ENCODE peak calls at places on chromosome 21, in ten cellular contexts. One of them, this sample, is unnamed.

GRCh38 chr21:45494135-45494850 is 47.9 kb downstream of the SLC19A1 start:
- DNase-seq in activated CD4-positive, alpha-beta T cell treated with anti-CD3 and anti-CD28 coated beads for 4 hours: no peak
- DNase-seq in stimulated activated CD8-positive, alpha-beta memory T cell treated with anti-CD3 and anti-CD28 coated beads, Interleukin-4, amount 100 ng/mL, for 4 hours: no peak
- DNase-seq in progenitor cell of endocrine pancreas: no peak
- DNase-seq in fibroblast of lung: no peak
- DNase-seq in GM03348: no peak
- DNase-seq in H9: no peak
- DNase-seq in DMS 273 treated with DMSO at 0.1 percent for 48 hours: no peak
- DNase-seq in activated CD8-positive, alpha-beta memory T cell treated with anti-CD3 and anti-CD28 coated beads for 24 hours: no peak
- DNase-seq in ACHN: no peak
- DNase-seq in this sample: no peak

GRCh38 chr21:17745086-17745485 is 74.1 kb downstream of the C21orf91 start:
- DNase-seq in progenitor cell of endocrine pancreas: no peak
- DNase-seq in fibroblast of lung: no peak
- DNase-seq in GM03348: no peak
- DNase-seq in stimulated activated CD8-positive, alpha-beta memory T cell treated with anti-CD3 and anti-CD28 coated beads, Interleukin-4, amount 100 ng/mL, for 4 hours: no peak
- DNase-seq in ACHN: no peak
- DNase-seq in H9: no peak
- DNase-seq in activated CD8-positive, alpha-beta memory T cell treated with anti-CD3 and anti-CD28 coated beads for 24 hours: no peak
- DNase-seq in activated CD4-positive, alpha-beta T cell treated with anti-CD3 and anti-CD28 coated beads for 4 hours: no peak
- DNase-seq in DMS 273 treated with DMSO at 0.1 percent for 48 hours: no peak
- DNase-seq in this sample: no peak

GRCh38 chr21:42939581-42940413 is 14.4 kb upstream of the ERVH48-1 start:
- DNase-seq in progenitor cell of endocrine pancreas: no peak
- DNase-seq in DMS 273 treated with DMSO at 0.1 percent for 48 hours: peak; percentile 40
- DNase-seq in ACHN: peak; percentile 93
- DNase-seq in GM03348: peak; percentile 93
- DNase-seq in H9: no peak
- DNase-seq in activated CD4-positive, alpha-beta T cell treated with anti-CD3 and anti-CD28 coated beads for 4 hours: no peak
- DNase-seq in activated CD8-positive, alpha-beta memory T cell treated with anti-CD3 and anti-CD28 coated beads for 24 hours: no peak
- DNase-seq in fibroblast of lung: peak; percentile 99
- DNase-seq in stimulated activated CD8-positive, alpha-beta memory T cell treated with anti-CD3 and anti-CD28 coated beads, Interleukin-4, amount 100 ng/mL, for 4 hours: no peak
- DNase-seq in this sample: peak; percentile 88

GRCh38 chr21:43797415-43797814 is 8.0 kb downstream of the RRP1 start:
- DNase-seq in GM03348: no peak
- DNase-seq in activated CD4-positive, alpha-beta T cell treated with anti-CD3 and anti-CD28 coated beads for 4 hours: no peak
- DNase-seq in H9: no peak
- DNase-seq in activated CD8-positive, alpha-beta memory T cell treated with anti-CD3 and anti-CD28 coated beads for 24 hours: no peak
- DNase-seq in ACHN: no peak
- DNase-seq in fibroblast of lung: no peak
- DNase-seq in DMS 273 treated with DMSO at 0.1 percent for 48 hours: no peak
- DNase-seq in progenitor cell of endocrine pancreas: no peak
- DNase-seq in stimulated activated CD8-positive, alpha-beta memory T cell treated with anti-CD3 and anti-CD28 coated beads, Interleukin-4, amount 100 ng/mL, for 4 hours: no peak
- DNase-seq in this sample: no peak

GRCh38 chr21:16797530-16797929 is 715.3 kb upstream of the CXADR start:
- DNase-seq in stimulated activated CD8-positive, alpha-beta memory T cell treated with anti-CD3 and anti-CD28 coated beads, Interleukin-4, amount 100 ng/mL, for 4 hours: no peak
- DNase-seq in DMS 273 treated with DMSO at 0.1 percent for 48 hours: no peak
- DNase-seq in activated CD4-positive, alpha-beta T cell treated with anti-CD3 and anti-CD28 coated beads for 4 hours: no peak
- DNase-seq in H9: no peak
- DNase-seq in progenitor cell of endocrine pancreas: no peak
- DNase-seq in GM03348: no peak
- DNase-seq in activated CD8-positive, alpha-beta memory T cell treated with anti-CD3 and anti-CD28 coated beads for 24 hours: no peak
- DNase-seq in fibroblast of lung: no peak
- DNase-seq in ACHN: no peak
- DNase-seq in this sample: no peak

GRCh38 chr21:28936036-28936435 is 56.6 kb downstream of the LTN1 start:
- DNase-seq in stimulated activated CD8-positive, alpha-beta memory T cell treated with anti-CD3 and anti-CD28 coated beads, Interleukin-4, amount 100 ng/mL, for 4 hours: no peak
- DNase-seq in DMS 273 treated with DMSO at 0.1 percent for 48 hours: no peak
- DNase-seq in ACHN: no peak
- DNase-seq in fibroblast of lung: no peak
- DNase-seq in activated CD8-positive, alpha-beta memory T cell treated with anti-CD3 and anti-CD28 coated beads for 24 hours: no peak
- DNase-seq in progenitor cell of endocrine pancreas: no peak
- DNase-seq in activated CD4-positive, alpha-beta T cell treated with anti-CD3 and anti-CD28 coated beads for 4 hours: no peak
- DNase-seq in GM03348: no peak
- DNase-seq in H9: no peak
- DNase-seq in this sample: no peak

GRCh38 chr21:44354775-44355771 is 1.7 kb downstream of the TRPM2 start:
- DNase-seq in H9: no peak
- DNase-seq in GM03348: no peak
- DNase-seq in progenitor cell of endocrine pancreas: no peak
- DNase-seq in activated CD8-positive, alpha-beta memory T cell treated with anti-CD3 and anti-CD28 coated beads for 24 hours: no peak
- DNase-seq in DMS 273 treated with DMSO at 0.1 percent for 48 hours: no peak
- DNase-seq in fibroblast of lung: no peak
- DNase-seq in stimulated activated CD8-positive, alpha-beta memory T cell treated with anti-CD3 and anti-CD28 coated beads, Interleukin-4, amount 100 ng/mL, for 4 hours: no peak
- DNase-seq in activated CD4-positive, alpha-beta T cell treated with anti-CD3 and anti-CD28 coated beads for 4 hours: no peak
- DNase-seq in ACHN: no peak
- DNase-seq in this sample: no peak

GRCh38 chr21:28473530-28474225 is 519.0 kb downstream of the LTN1 start:
- DNase-seq in DMS 273 treated with DMSO at 0.1 percent for 48 hours: no peak
- DNase-seq in H9: no peak
- DNase-seq in progenitor cell of endocrine pancreas: no peak
- DNase-seq in activated CD4-positive, alpha-beta T cell treated with anti-CD3 and anti-CD28 coated beads for 4 hours: no peak
- DNase-seq in activated CD8-positive, alpha-beta memory T cell treated with anti-CD3 and anti-CD28 coated beads for 24 hours: no peak
- DNase-seq in GM03348: no peak
- DNase-seq in stimulated activated CD8-positive, alpha-beta memory T cell treated with anti-CD3 and anti-CD28 coated beads, Interleukin-4, amount 100 ng/mL, for 4 hours: no peak
- DNase-seq in fibroblast of lung: peak; percentile 91
- DNase-seq in ACHN: no peak
- DNase-seq in this sample: no peak

GRCh38 chr21:26140185-26140584 is 30.4 kb downstream of the APP start:
- DNase-seq in activated CD8-positive, alpha-beta memory T cell treated with anti-CD3 and anti-CD28 coated beads for 24 hours: no peak
- DNase-seq in H9: no peak
- DNase-seq in stimulated activated CD8-positive, alpha-beta memory T cell treated with anti-CD3 and anti-CD28 coated beads, Interleukin-4, amount 100 ng/mL, for 4 hours: no peak
- DNase-seq in GM03348: peak; percentile 65
- DNase-seq in progenitor cell of endocrine pancreas: no peak
- DNase-seq in ACHN: peak; percentile 90
- DNase-seq in activated CD4-positive, alpha-beta T cell treated with anti-CD3 and anti-CD28 coated beads for 4 hours: no peak
- DNase-seq in DMS 273 treated with DMSO at 0.1 percent for 48 hours: no peak
- DNase-seq in fibroblast of lung: peak; percentile 99
- DNase-seq in this sample: peak; percentile 89

GRCh38 chr21:32143222-32143939 is 135.5 kb downstream of the MIS18A start:
- DNase-seq in fibroblast of lung: peak; percentile 16
- DNase-seq in stimulated activated CD8-positive, alpha-beta memory T cell treated with anti-CD3 and anti-CD28 coated beads, Interleukin-4, amount 100 ng/mL, for 4 hours: no peak
- DNase-seq in ACHN: no peak
- DNase-seq in H9: peak; percentile 43
- DNase-seq in DMS 273 treated with DMSO at 0.1 percent for 48 hours: no peak
- DNase-seq in progenitor cell of endocrine pancreas: no peak
- DNase-seq in activated CD8-positive, alpha-beta memory T cell treated with anti-CD3 and anti-CD28 coated beads for 24 hours: no peak
- DNase-seq in activated CD4-positive, alpha-beta T cell treated with anti-CD3 and anti-CD28 coated beads for 4 hours: no peak
- DNase-seq in GM03348: peak; percentile 67
- DNase-seq in this sample: no peak

GRCh38 chr21:34593423-34593822 is 21.5 kb downstream of the RCAN1 start:
- DNase-seq in GM03348: no peak
- DNase-seq in activated CD4-positive, alpha-beta T cell treated with anti-CD3 and anti-CD28 coated beads for 4 hours: no peak
- DNase-seq in progenitor cell of endocrine pancreas: no peak
- DNase-seq in H9: no peak
- DNase-seq in activated CD8-positive, alpha-beta memory T cell treated with anti-CD3 and anti-CD28 coated beads for 24 hours: no peak
- DNase-seq in stimulated activated CD8-positive, alpha-beta memory T cell treated with anti-CD3 and anti-CD28 coated beads, Interleukin-4, amount 100 ng/mL, for 4 hours: no peak
- DNase-seq in fibroblast of lung: no peak
- DNase-seq in ACHN: no peak
- DNase-seq in DMS 273 treated with DMSO at 0.1 percent for 48 hours: no peak
- DNase-seq in this sample: no peak

GRCh38 chr21:45583831-45584509 is 41.7 kb upstream of the SLC19A1 start:
- DNase-seq in GM03348: no peak
- DNase-seq in activated CD4-positive, alpha-beta T cell treated with anti-CD3 and anti-CD28 coated beads for 4 hours: no peak
- DNase-seq in ACHN: no peak
- DNase-seq in stimulated activated CD8-positive, alpha-beta memory T cell treated with anti-CD3 and anti-CD28 coated beads, Interleukin-4, amount 100 ng/mL, for 4 hours: no peak
- DNase-seq in activated CD8-positive, alpha-beta memory T cell treated with anti-CD3 and anti-CD28 coated beads for 24 hours: peak; percentile 21
- DNase-seq in DMS 273 treated with DMSO at 0.1 percent for 48 hours: no peak
- DNase-seq in H9: no peak
- DNase-seq in fibroblast of lung: no peak
- DNase-seq in progenitor cell of endocrine pancreas: no peak
- DNase-seq in this sample: no peak

GRCh38 chr21:29347274-29347681 is 48.6 kb downstream of the BACH1 start:
- DNase-seq in ACHN: no peak
- DNase-seq in activated CD8-positive, alpha-beta memory T cell treated with anti-CD3 and anti-CD28 coated beads for 24 hours: no peak
- DNase-seq in fibroblast of lung: peak; percentile 71
- DNase-seq in GM03348: no peak
- DNase-seq in stimulated activated CD8-positive, alpha-beta memory T cell treated with anti-CD3 and anti-CD28 coated beads, Interleukin-4, amount 100 ng/mL, for 4 hours: no peak
- DNase-seq in activated CD4-positive, alpha-beta T cell treated with anti-CD3 and anti-CD28 coated beads for 4 hours: no peak
- DNase-seq in progenitor cell of endocrine pancreas: no peak
- DNase-seq in H9: no peak
- DNase-seq in DMS 273 treated with DMSO at 0.1 percent for 48 hours: no peak
- DNase-seq in this sample: no peak

GRCh38 chr21:31675960-31676359 is 16.5 kb downstream of the SOD1 start:
- DNase-seq in H9: no peak
- DNase-seq in DMS 273 treated with DMSO at 0.1 percent for 48 hours: no peak
- DNase-seq in activated CD4-positive, alpha-beta T cell treated with anti-CD3 and anti-CD28 coated beads for 4 hours: no peak
- DNase-seq in progenitor cell of endocrine pancreas: no peak
- DNase-seq in fibroblast of lung: no peak
- DNase-seq in activated CD8-positive, alpha-beta memory T cell treated with anti-CD3 and anti-CD28 coated beads for 24 hours: no peak
- DNase-seq in ACHN: no peak
- DNase-seq in GM03348: no peak
- DNase-seq in stimulated activated CD8-positive, alpha-beta memory T cell treated with anti-CD3 and anti-CD28 coated beads, Interleukin-4, amount 100 ng/mL, for 4 hours: no peak
- DNase-seq in this sample: no peak

GRCh38 chr21:33207471-33208149 is 22.1 kb upstream of the IFNAR2 start:
- DNase-seq in ACHN: no peak
- DNase-seq in DMS 273 treated with DMSO at 0.1 percent for 48 hours: no peak
- DNase-seq in activated CD4-positive, alpha-beta T cell treated with anti-CD3 and anti-CD28 coated beads for 4 hours: no peak
- DNase-seq in activated CD8-positive, alpha-beta memory T cell treated with anti-CD3 and anti-CD28 coated beads for 24 hours: no peak
- DNase-seq in stimulated activated CD8-positive, alpha-beta memory T cell treated with anti-CD3 and anti-CD28 coated beads, Interleukin-4, amount 100 ng/mL, for 4 hours: no peak
- DNase-seq in fibroblast of lung: no peak
- DNase-seq in H9: no peak
- DNase-seq in progenitor cell of endocrine pancreas: no peak
- DNase-seq in GM03348: no peak
- DNase-seq in this sample: no peak

GRCh38 chr21:16069713-16070112 is 339.9 kb downstream of the USP25 start:
- DNase-seq in GM03348: no peak
- DNase-seq in activated CD8-positive, alpha-beta memory T cell treated with anti-CD3 and anti-CD28 coated beads for 24 hours: no peak
- DNase-seq in ACHN: no peak
- DNase-seq in stimulated activated CD8-positive, alpha-beta memory T cell treated with anti-CD3 and anti-CD28 coated beads, Interleukin-4, amount 100 ng/mL, for 4 hours: no peak
- DNase-seq in H9: no peak
- DNase-seq in DMS 273 treated with DMSO at 0.1 percent for 48 hours: no peak
- DNase-seq in fibroblast of lung: no peak
- DNase-seq in activated CD4-positive, alpha-beta T cell treated with anti-CD3 and anti-CD28 coated beads for 4 hours: no peak
- DNase-seq in progenitor cell of endocrine pancreas: no peak
- DNase-seq in this sample: no peak

GRCh38 chr21:15797577-15798363 is 68.0 kb downstream of the USP25 start:
- DNase-seq in H9: no peak
- DNase-seq in activated CD4-positive, alpha-beta T cell treated with anti-CD3 and anti-CD28 coated beads for 4 hours: no peak
- DNase-seq in ACHN: peak; percentile 8
- DNase-seq in activated CD8-positive, alpha-beta memory T cell treated with anti-CD3 and anti-CD28 coated beads for 24 hours: no peak
- DNase-seq in fibroblast of lung: no peak
- DNase-seq in GM03348: no peak
- DNase-seq in DMS 273 treated with DMSO at 0.1 percent for 48 hours: no peak
- DNase-seq in progenitor cell of endocrine pancreas: no peak
- DNase-seq in stimulated activated CD8-positive, alpha-beta memory T cell treated with anti-CD3 and anti-CD28 coated beads, Interleukin-4, amount 100 ng/mL, for 4 hours: no peak
- DNase-seq in this sample: no peak

GRCh38 chr21:18603246-18603645 is 199.7 kb upstream of the TMPRSS15 start:
- DNase-seq in activated CD4-positive, alpha-beta T cell treated with anti-CD3 and anti-CD28 coated beads for 4 hours: no peak
- DNase-seq in activated CD8-positive, alpha-beta memory T cell treated with anti-CD3 and anti-CD28 coated beads for 24 hours: no peak
- DNase-seq in progenitor cell of endocrine pancreas: no peak
- DNase-seq in GM03348: no peak
- DNase-seq in DMS 273 treated with DMSO at 0.1 percent for 48 hours: no peak
- DNase-seq in fibroblast of lung: no peak
- DNase-seq in H9: no peak
- DNase-seq in stimulated activated CD8-positive, alpha-beta memory T cell treated with anti-CD3 and anti-CD28 coated beads, Interleukin-4, amount 100 ng/mL, for 4 hours: no peak
- DNase-seq in ACHN: no peak
- DNase-seq in this sample: no peak